ENCODE peak calls at places on chromosome 6, in ten cellular contexts. X, L, M, Z, I, B, U, F, W and E are unnamed samples.

GRCh38 chr6:110537208-110538123 is 61.1 kb upstream of the SLC22A16 start:
- DNase-seq in B (peak; percentile 30), U (no peak), L (peak; percentile 77), I (no peak), Z (no peak), F (no peak), X (peak; percentile 75), W (peak; percentile 98), M (no peak), E (no peak)

GRCh38 chr6:68039641-68040311 is 595.3 kb upstream of the ADGRB3 start:
- DNase-seq in W (no peak), X (no peak), F (no peak), U (no peak), Z (no peak), B (no peak), I (no peak), M (no peak), L (no peak), E (no peak)

GRCh38 chr6:44559486-44560270 is 172.2 kb downstream of the CDC5L start:
- DNase-seq in M (no peak), X (no peak), B (no peak), U (no peak), I (no peak), F (no peak), Z (no peak), W (no peak), L (no peak), E (no peak)

GRCh38 chr6:52985228-52985627 is 9.9 kb downstream of the GSTA4 start:
- DNase-seq in F (no peak), U (no peak), L (no peak), I (no peak), B (no peak), M (no peak), W (no peak), Z (no peak), X (no peak), E (no peak)

GRCh38 chr6:166989427-166990034 is 9.7 kb upstream of the CEP43 start:
- DNase-seq in L (no peak), I (no peak), M (no peak), Z (no peak), W (peak; percentile 70), B (peak; percentile 46), X (no peak), F (peak; percentile 44), U (no peak), E (no peak)

GRCh38 chr6:166786704-166787293 is 159.7 kb upstream of the RPS6KA2 start:
- DNase-seq in U (no peak), B (peak; percentile 70), I (no peak), L (peak; percentile 54), W (peak; percentile 79), F (peak; percentile 73), X (peak; percentile 36), Z (no peak), M (no peak), E (no peak)

GRCh38 chr6:108115598-108116058 is 41.1 kb upstream of the OSTM1 start:
- DNase-seq in I (no peak), F (peak; percentile 66), X (no peak), W (peak; percentile 37), B (peak; percentile 65), M (peak; percentile 25), L (no peak), U (peak; percentile 49), Z (peak; percentile 62), E (no peak)

GRCh38 chr6:157603314-157603940 is 219.6 kb upstream of the SNX9 start:
- DNase-seq in I (no peak), Z (peak; percentile 1), U (no peak), F (no peak), X (no peak), B (no peak), M (no peak), W (no peak), L (no peak), E (no peak)

GRCh38 chr6:145814035-145814500 is 527 bp downstream of the FBXO30 start:
- DNase-seq in L (peak; percentile 35), W (no peak), I (peak; percentile 31), F (no peak), X (no peak), B (no peak), M (peak; percentile 33), Z (peak; percentile 33), U (peak; percentile 40), E (no peak)

GRCh38 chr6:38452816-38453215 is 186.9 kb downstream of the BTBD9 start:
- DNase-seq in Z (no peak), F (no peak), X (no peak), M (no peak), U (no peak), I (no peak), L (no peak), B (no peak), W (no peak), E (no peak)

GRCh38 chr6:18207949-18208348 is 52.7 kb downstream of the KDM1B start:
- DNase-seq in X (no peak), F (no peak), L (no peak), U (no peak), B (no peak), W (no peak), M (no peak), I (no peak), Z (no peak), E (no peak)

GRCh38 chr6:87756858-87757257 is 54.8 kb upstream of the AKIRIN2 start:
- DNase-seq in X (peak; percentile 61), U (peak; percentile 40), W (peak; percentile 90), F (peak; percentile 82), L (peak; percentile 18), Z (peak; percentile 39), I (no peak), M (no peak), B (peak; percentile 71), E (no peak)

GRCh38 chr6:149473080-149474052 is 11.4 kb downstream of the ZC3H12D start:
- DNase-seq in L (no peak), W (no peak), Z (peak; percentile 89), F (no peak), U (no peak), X (no peak), M (no peak), I (no peak), B (no peak), E (no peak)
- TF ChIP-seq CTCF in L (no peak), W (no peak), Z (no peak), F (no peak), U (no peak), X (no peak), M (peak; percentile 29), I (no peak), B (peak; percentile 5), E (peak; percentile 24)

DNA sequence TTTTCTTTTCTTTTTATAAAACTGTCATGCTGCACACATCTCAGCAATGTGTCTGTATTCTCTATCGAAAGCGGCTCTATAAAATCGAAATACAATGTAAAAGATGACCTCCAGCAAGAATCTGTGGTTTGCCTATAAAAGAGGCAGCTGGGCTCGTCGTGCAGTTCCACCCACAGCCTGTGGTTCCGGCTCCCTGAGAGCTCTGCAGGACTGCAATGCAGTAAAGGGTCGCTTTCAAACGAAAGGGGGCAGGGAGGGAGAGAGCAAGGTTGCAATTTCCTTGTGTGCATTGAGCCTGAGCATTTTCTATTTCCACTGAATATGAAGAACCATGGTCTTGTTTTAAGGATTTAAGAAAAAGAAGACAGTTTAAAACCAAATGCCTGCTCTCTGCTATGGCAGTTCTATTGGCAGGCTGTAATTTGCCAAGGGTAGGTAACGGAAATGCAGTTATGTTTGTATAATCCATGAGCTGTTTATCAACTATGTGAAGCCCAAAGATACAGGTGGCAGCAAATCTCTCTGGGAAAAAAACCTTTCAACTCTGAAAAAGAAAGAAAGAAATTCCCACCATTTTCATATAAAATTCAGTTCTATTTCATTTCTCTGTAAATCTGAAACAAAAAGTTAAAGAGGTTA is 236.5 kb downstream of the HACE1 start:
- DNase-seq in M (no peak), Z (no peak), U (no peak), W (no peak), I (no peak), X (no peak), F (no peak), B (no peak), L (no peak), E (no peak)
- TF ChIP-seq CTCF in M (peak; percentile 10), Z (peak; percentile 20), U (no peak), W (no peak), I (peak; percentile 33), X (no peak), F (no peak), B (no peak), L (peak; percentile 17), E (peak; percentile 54)

GRCh38 chr6:77461796-77462195 is 1.5 kb downstream of the HTR1B start:
- DNase-seq in L (no peak), U (no peak), I (no peak), Z (no peak), X (no peak), B (no peak), W (no peak), F (no peak), M (no peak), E (no peak)

GRCh38 chr6:77463308-77463880 is at the start of gene HTR1B:
- DNase-seq in Z (no peak), W (no peak), U (no peak), F (peak; percentile 16), B (peak; percentile 20), M (no peak), L (peak; percentile 34), X (no peak), I (peak; percentile 12), E (no peak)

GRCh38 chr6:77466055-77467028 is 3.1 kb upstream of the HTR1B start:
- DNase-seq in U (peak; percentile 39), Z (peak; percentile 30), L (peak; percentile 55), X (no peak), I (peak; percentile 66), W (peak; percentile 61), B (peak; percentile 63), M (peak; percentile 17), F (peak; percentile 73), E (peak; percentile 76)

GRCh38 chr6:77463881-77464867 is 883 bp upstream of the HTR1B start:
- DNase-seq in Z (no peak), F (no peak), X (no peak), M (no peak), B (no peak), L (peak; percentile 41), U (no peak), I (peak; percentile 28), W (no peak), E (no peak)

GRCh38 chr6:77462359-77463307 is 658 bp downstream of the HTR1B start:
- DNase-seq in U (no peak), F (no peak), L (no peak), X (no peak), M (no peak), W (no peak), B (no peak), Z (no peak), I (peak; percentile 7), E (peak; percentile 66)
- TF ChIP-seq CTCF in U (no peak), F (no peak), L (peak; percentile 34), X (no peak), M (peak; percentile 10), W (peak; percentile 3), B (no peak), Z (no peak), I (peak; percentile 53), E (peak; percentile 51)

DNA sequence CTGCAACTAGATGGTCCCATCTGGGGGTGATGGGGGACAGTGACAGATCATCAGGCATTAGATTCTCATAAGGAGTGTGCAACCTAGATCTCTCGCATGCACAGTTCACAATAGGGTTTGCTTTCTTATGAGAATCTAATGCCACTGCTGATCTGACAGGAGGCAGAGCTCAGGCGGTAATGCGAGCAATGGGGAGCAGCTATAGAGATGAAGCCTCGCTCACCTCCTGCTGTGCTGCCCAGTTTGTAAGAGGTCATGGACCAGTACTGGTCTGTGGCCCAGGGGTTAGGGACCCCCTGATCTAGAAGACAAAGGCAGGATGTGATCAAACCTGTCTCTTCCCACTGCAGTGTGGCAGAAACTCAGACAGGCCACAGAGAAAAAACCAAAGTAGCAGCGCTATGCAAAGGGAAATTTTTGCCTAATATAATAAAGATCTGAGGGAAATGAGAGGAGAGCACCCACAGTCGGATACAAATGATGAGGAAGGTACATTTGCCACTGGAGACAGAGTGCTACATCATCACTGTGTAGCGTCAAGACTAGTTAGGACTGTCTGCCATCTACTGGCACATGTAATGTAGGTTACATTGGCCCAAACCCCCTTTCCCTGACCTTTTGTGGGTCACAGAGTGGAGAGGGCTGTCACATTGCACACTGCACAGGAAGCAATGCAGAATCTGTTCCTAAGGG is 4.1 kb upstream of the LY86 start:
- DNase-seq in W (no peak), M (no peak), B (no peak), Z (no peak), I (no peak), F (no peak), L (no peak), X (no peak), U (no peak), E (no peak)
- TF ChIP-seq CTCF in W (no peak), M (no peak), B (peak; percentile 37), Z (no peak), I (no peak), F (peak; percentile 23), L (no peak), X (no peak), U (no peak), E (no peak)